ENCODE peak calls at places on chromosome 1, in nine cellular contexts. R is pancreas; L is colonic mucosa; O is PC-9; Y is cardiac muscle cell; X is psoas muscle; K is tibial artery; E is lung; N is CD8-positive, alpha-beta T cell. U is an unnamed sample.

GRCh38 chr1:54490361-54491248 is 57.4 kb upstream of the ACOT11 start:
- DNase-seq in R (no peak), L (peak; percentile 35), O (no peak), Y (peak; percentile 45), X (no peak), K (no peak), E (no peak), N (no peak), U (no peak)

GRCh38 chr1:233730380-233730779 is 116.5 kb downstream of the KCNK1 start:
- DNase-seq in R (no peak), L (no peak), O (no peak), Y (no peak), X (no peak), K (no peak), E (no peak), N (no peak), U (no peak)

GRCh38 chr1:96075704-96076455 is 645.7 kb upstream of the PTBP2 start:
- DNase-seq in R (no peak), L (no peak), O (no peak), Y (peak; percentile 11), X (no peak), K (no peak), E (no peak), N (no peak), U (no peak)

GRCh38 chr1:27967884-27968466 is 8.2 kb downstream of the XKR8 start:
- DNase-seq in R (no peak), L (no peak), O (no peak), Y (no peak), X (no peak), K (no peak), E (no peak), N (no peak), U (no peak)

GRCh38 chr1:166933137-166933536 is 42.2 kb downstream of the ILDR2 start:
- DNase-seq in R (no peak), L (no peak), O (no peak), Y (no peak), X (no peak), K (no peak), E (no peak), N (no peak), U (no peak)

GRCh38 chr1:48228156-48228555 is 5.6 kb downstream of the SLC5A9 start:
- DNase-seq in R (no peak), L (no peak), O (no peak), Y (peak; percentile 6), X (no peak), K (no peak), E (no peak), N (no peak), U (no peak)

GRCh38 chr1:214438059-214438458 is 113.3 kb downstream of the PTPN14 start:
- DNase-seq in R (no peak), L (no peak), O (no peak), Y (no peak), X (peak; percentile 84), K (no peak), E (no peak), N (no peak), U (no peak)

GRCh38 chr1:34192621-34193020 is 15.9 kb downstream of the C1orf94 start:
- DNase-seq in R (no peak), L (no peak), O (no peak), Y (no peak), X (no peak), K (no peak), E (no peak), N (no peak), U (no peak)

GRCh38 chr1:25458550-25459298 is 28.0 kb downstream of the MACO1 start:
- DNase-seq in R (no peak), L (no peak), O (no peak), Y (no peak), X (no peak), K (no peak), E (no peak), N (no peak), U (no peak)

GRCh38 chr1:155241851-155242264 is 13.4 kb downstream of the ENTREP3 start:
- DNase-seq in R (no peak), L (no peak), O (no peak), Y (no peak), X (no peak), K (no peak), E (no peak), N (no peak), U (no peak)

GRCh38 chr1:58858344-58858673 is 74.5 kb upstream of the JUN start:
- DNase-seq in R (no peak), L (no peak), O (no peak), Y (peak; percentile 22), X (no peak), K (no peak), E (no peak), N (peak; percentile 11), U (peak; percentile 26)

GRCh38 chr1:55428944-55429931 is 214.1 kb upstream of the USP24 start:
- DNase-seq in R (peak; percentile 50), L (no peak), O (peak; percentile 95), Y (peak; percentile 96), X (no peak), K (peak; percentile 88), E (peak; percentile 76), N (no peak), U (no peak)

GRCh38 chr1:13956386-13956785 is 256.4 kb downstream of the PRDM2 start:
- DNase-seq in R (no peak), L (no peak), O (no peak), Y (peak; percentile 78), X (no peak), K (no peak), E (peak; percentile 3), N (no peak), U (no peak)

GRCh38 chr1:75643460-75643859 is 32.5 kb upstream of the SLC44A5 start:
- DNase-seq in R (no peak), L (no peak), O (no peak), Y (peak; percentile 0), X (no peak), K (no peak), E (no peak), N (no peak), U (no peak)

DNA sequence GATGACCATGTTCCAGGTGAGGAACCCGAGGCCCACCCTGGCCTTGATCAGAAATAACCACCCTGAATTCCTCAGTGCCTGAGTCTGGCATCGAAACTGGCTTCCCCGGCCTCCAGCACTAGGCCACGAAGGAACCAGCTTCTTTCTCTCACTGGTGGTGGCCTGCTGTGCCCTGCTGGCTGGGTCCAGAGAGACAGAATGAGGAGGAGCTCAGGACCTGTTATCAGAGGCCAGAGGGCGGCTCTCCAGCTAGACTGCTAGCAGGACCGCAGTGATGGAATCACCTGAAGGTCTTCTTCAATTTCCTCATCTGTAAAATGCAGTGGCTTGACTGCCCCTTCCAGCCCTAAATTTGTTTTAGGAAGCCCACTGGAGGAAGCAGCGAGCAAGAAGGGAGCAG is 20.5 kb downstream of the ROR1 start:
- DNase-seq in R (no peak), L (no peak), O (no peak), Y (no peak), X (no peak), K (no peak), E (no peak), N (no peak), U (no peak)
- H3K4me1 ChIP-seq in R (peaks cover 8% of the 10 kb centered on the region), L (no peaks in the 10 kb centered on the region), O (peaks cover 12% of the 10 kb centered on the region), Y (peaks cover 77% of the 10 kb centered on the region), X (peaks cover 18% of the 10 kb centered on the region), K (no peaks in the 10 kb centered on the region), E (peaks cover 8% of the 10 kb centered on the region), N (no peaks in the 10 kb centered on the region), U (no peaks in the 10 kb centered on the region)

GRCh38 chr1:9244501-9245229 is 10.1 kb downstream of the H6PD start:
- DNase-seq in R (peak; percentile 74), L (peak; percentile 80), O (peak; percentile 27), Y (peak; percentile 66), X (no peak), K (no peak), E (peak; percentile 77), N (no peak), U (no peak)

GRCh38 chr1:9245661-9246060 is 11.1 kb downstream of the H6PD start:
- DNase-seq in R (no peak), L (no peak), O (no peak), Y (no peak), X (no peak), K (no peak), E (no peak), N (no peak), U (no peak)

GRCh38 chr1:9246215-9246614 is 11.6 kb downstream of the H6PD start:
- DNase-seq in R (no peak), L (no peak), O (no peak), Y (no peak), X (peak; percentile 47), K (no peak), E (no peak), N (no peak), U (no peak)

GRCh38 chr1:9246841-9247785 is 12.5 kb downstream of the H6PD start:
- DNase-seq in R (no peak), L (no peak), O (no peak), Y (no peak), X (peak; percentile 62), K (no peak), E (no peak), N (no peak), U (no peak)

GRCh38 chr1:9245230-9245619 is 10.7 kb downstream of the H6PD start:
- DNase-seq in R (no peak), L (no peak), O (no peak), Y (no peak), X (peak; percentile 66), K (no peak), E (no peak), N (no peak), U (no peak)
- H3K27ac ChIP-seq in R (peak overlapping the region; percentile 29), L (peak overlapping the region; percentile 63), O (no peak overlapping the region), Y (no peak overlapping the region), X (peak overlapping the region; percentile 90), K (no peak overlapping the region), E (peak overlapping the region; percentile 83), N (no peak overlapping the region), U (no peak overlapping the region)

GRCh38 chr1:3094863-3095780 is 26.1 kb downstream of the PRDM16 start:
- DNase-seq in R (no peak), L (no peak), O (no peak), Y (no peak), X (no peak), K (no peak), E (no peak), N (no peak), U (no peak)
- H3K9me3 ChIP-seq in R (no peaks in the 10 kb centered on the region), L (no peaks in the 10 kb centered on the region), O (no peaks in the 10 kb centered on the region), Y (no peaks in the 10 kb centered on the region), X (no peaks in the 10 kb centered on the region), K (no peaks in the 10 kb centered on the region), E (no peaks in the 10 kb centered on the region), N (no peaks in the 10 kb centered on the region), U (no peaks in the 10 kb centered on the region)

DNA sequence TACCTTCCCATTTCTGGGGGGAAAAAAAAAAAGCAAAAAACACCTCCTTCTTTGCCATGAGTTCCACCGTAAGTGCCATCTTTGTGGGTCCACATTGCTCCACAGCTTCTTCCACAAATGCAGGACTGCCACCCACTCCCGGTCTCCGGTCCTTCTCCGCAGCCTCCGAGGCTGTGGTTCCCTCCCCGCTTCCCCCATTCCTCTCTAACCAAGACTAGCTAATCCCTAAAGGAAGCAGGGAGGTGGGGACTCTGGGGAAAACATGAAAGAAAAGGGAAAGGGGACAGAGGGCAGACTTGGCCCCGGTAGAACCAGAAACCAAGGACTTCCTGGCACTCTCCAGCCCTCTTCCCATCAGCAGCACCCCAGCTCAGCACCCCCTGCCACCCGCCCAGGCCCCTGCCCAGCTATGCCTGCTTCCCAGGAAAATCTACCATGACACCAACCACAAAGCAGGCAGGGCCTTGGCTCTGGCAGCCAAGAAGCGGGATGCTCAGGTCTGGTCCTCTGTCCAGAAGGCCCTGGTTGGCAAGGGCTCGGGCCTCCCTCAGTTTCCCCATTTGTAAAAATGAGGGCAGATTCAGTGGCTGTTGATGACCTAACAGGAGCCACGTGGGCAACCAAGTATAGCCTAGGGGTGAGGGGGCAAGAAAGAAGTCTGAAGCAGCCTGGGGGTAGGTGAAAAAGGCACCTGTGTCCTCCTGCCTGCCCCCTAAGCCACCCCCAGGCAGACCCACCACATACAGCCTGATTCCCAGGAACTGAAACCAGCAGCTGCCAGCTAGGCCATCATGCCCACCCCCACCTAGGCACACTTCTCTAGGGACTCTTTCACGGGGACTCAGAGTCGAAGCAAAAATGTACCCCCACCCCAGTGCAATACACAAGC is 2.5 kb downstream of the EPHA2 start:
- DNase-seq in R (no peak), L (no peak), O (no peak), Y (no peak), X (no peak), K (no peak), E (no peak), N (no peak), U (no peak)
- H3K4me1 ChIP-seq in R (no peaks in the 10 kb centered on the region), L (peaks cover 12% of the 10 kb centered on the region), O (peaks cover 59% of the 10 kb centered on the region), Y (peaks cover 42% of the 10 kb centered on the region), X (peaks cover 25% of the 10 kb centered on the region), K (no peaks in the 10 kb centered on the region), E (peaks cover 15% of the 10 kb centered on the region), N (peaks cover 62% of the 10 kb centered on the region), U (peaks cover 59% of the 10 kb centered on the region)